ENCODE peak calls at places on chromosomes 1 and 21, in five cellular contexts. U is tibial nerve; H is esophagus muscularis mucosa; Q is CD8-positive, alpha-beta memory T cell; R is cardiac muscle cell. E is an unnamed sample.

GRCh38 chr1:42700006-42700405 is 17.8 kb downstream of the YBX1 start:
- DNase-seq in R (no peak), U (no peak), H (no peak), Q (no peak), E (no peak)

GRCh38 chr1:215844777-215845176 is 277.7 kb downstream of the KCTD3 start:
- DNase-seq in R (no peak), U (no peak), H (no peak), Q (no peak), E (no peak)

GRCh38 chr1:42210421-42211133 is 46.0 kb upstream of the GUCA2A start:
- DNase-seq in R (no peak), U (no peak), H (no peak), Q (no peak), E (no peak)

GRCh38 chr1:41714613-41715389 is 203.9 kb downstream of the HIVEP3 start:
- DNase-seq in U (no peak), R (no peak), Q (no peak), H (no peak), E (no peak)

GRCh38 chr1:27005648-27006496 is 6.8 kb downstream of the TENT5B start:
- DNase-seq in Q (no peak), U (no peak), R (no peak), H (no peak), E (no peak)

GRCh38 chr1:971751-972506 is 5.6 kb downstream of the PLEKHN1 start:
- DNase-seq in H (no peak), R (no peak), Q (no peak), U (no peak), E (no peak)

GRCh38 chr1:72623299-72623708 is 341.0 kb upstream of the NEGR1 start:
- DNase-seq in Q (no peak), H (no peak), U (no peak), R (peak; percentile 56), E (no peak)

GRCh38 chr1:13593511-13594131 is 10.0 kb downstream of the PDPN start:
- DNase-seq in U (peak; percentile 71), Q (no peak), H (no peak), R (peak; percentile 94), E (no peak)

GRCh38 chr1:160681067-160681890 is 30.3 kb downstream of the CD48 start:
- DNase-seq in H (no peak), U (peak; percentile 41), R (peak; percentile 87), Q (peak; percentile 81), E (peak; percentile 44)

GRCh38 chr1:19885821-19886220 is 3.6 kb downstream of the OTUD3 start:
- DNase-seq in Q (no peak), R (no peak), U (no peak), H (no peak), E (no peak)

GRCh38 chr1:52364235-52364839 is 1.7 kb downstream of the CC2D1B start:
- DNase-seq in Q (no peak), H (no peak), U (no peak), R (no peak), E (no peak)

GRCh38 chr1:63486679-63487078 is 36.3 kb downstream of the ITGB3BP start:
- DNase-seq in R (peak; percentile 19), Q (no peak), H (no peak), U (no peak), E (no peak)

GRCh38 chr1:237281481-237281880 is 239.5 kb downstream of the RYR2 start:
- DNase-seq in H (no peak), U (no peak), R (no peak), Q (no peak), E (no peak)

GRCh38 chr1:42941640-42942330 is 16.9 kb downstream of the SLC2A1 start:
- DNase-seq in Q (no peak), H (no peak), R (peak; percentile 78), U (no peak), E (no peak)

GRCh38 chr1:179053486-179053885 is 27.8 kb downstream of the FAM20B start:
- DNase-seq in U (no peak), H (no peak), Q (no peak), R (no peak), E (no peak)

GRCh38 chr1:147062951-147063350 is 109.3 kb downstream of the PRKAB2 start:
- DNase-seq in H (no peak), R (peak; percentile 20), U (no peak), Q (no peak), E (no peak)

GRCh38 chr1:160354388-160354985 is 11.3 kb downstream of the NCSTN start:
- DNase-seq in Q (no peak), H (no peak), U (no peak), R (peak; percentile 45), E (no peak)

GRCh38 chr21:35314896-35315582 is 265.9 kb upstream of the RUNX1 start:
- DNase-seq in H (peak; percentile 75), Q (no peak), R (peak; percentile 78), U (no peak), E (no peak)

GRCh38 chr21:42097274-42097673 is 26.2 kb downstream of the UMODL1 start:
- DNase-seq in U (no peak), R (no peak), Q (no peak), H (no peak), E (no peak)

GRCh38 chr1:32501865-32502264 is 37.0 kb downstream of the ZBTB8B start:
- DNase-seq in U (peak; percentile 82), Q (no peak), R (peak; percentile 30), H (no peak), E (no peak)

GRCh38 chr1:150895618-150896017 is 8.7 kb downstream of the CTXND2 start:
- DNase-seq in R (no peak), Q (no peak), H (no peak), U (no peak), E (no peak)

GRCh38 chr1:8122160-8122476 is 96.0 kb upstream of the ERRFI1 start:
- DNase-seq in U (no peak), Q (no peak), H (no peak), R (peak; percentile 50), E (no peak)

GRCh38 chr1:1035291-1035931 is 15.5 kb downstream of the AGRN start:
- DNase-seq in R (no peak), Q (no peak), H (no peak), U (no peak), E (no peak)

GRCh38 chr1:159854101-159854692 is 8.3 kb downstream of the VSIG8 start:
- DNase-seq in Q (no peak), U (peak; percentile 69), R (peak; percentile 64), H (no peak), E (no peak)

GRCh38 chr21:28068455-28069358 is 924.0 kb downstream of the LTN1 start:
- DNase-seq in H (no peak), U (no peak), R (no peak), Q (no peak), E (no peak)

GRCh38 chr1:229420765-229421164 is 13.1 kb downstream of the ACTA1 start:
- DNase-seq in Q (no peak), H (no peak), R (no peak), U (no peak), E (no peak)

GRCh38 chr1:88878731-88879130 is 12.6 kb downstream of the GTF2B start:
- DNase-seq in U (no peak), Q (no peak), R (no peak), H (no peak), E (no peak)

GRCh38 chr1:157842939-157843338 is 1.3 kb upstream of the CD5L start:
- DNase-seq in R (no peak), Q (no peak), U (no peak), H (no peak), E (no peak)

GRCh38 chr1:173410794-173411236 is 66.3 kb upstream of the PRDX6 start:
- DNase-seq in Q (no peak), R (no peak), H (no peak), U (no peak), E (no peak)

GRCh38 chr1:227913969-227914791 is 33.6 kb downstream of the WNT9A start:
- DNase-seq in U (no peak), R (no peak), Q (no peak), H (no peak), E (no peak)

GRCh38 chr1:115676498-115677171 is 34.9 kb downstream of the VANGL1 start:
- DNase-seq in Q (no peak), U (no peak), H (no peak), R (no peak), E (no peak)
- H3K27ac ChIP-seq in Q (no peak overlapping the region), U (no peak overlapping the region), H (no peak overlapping the region), R (no peak overlapping the region), E (peak overlapping the region; percentile 84)

GRCh38 chr1:3021233-3021671 is at the start of gene ACTRT2:
- DNase-seq in Q (no peak), U (no peak), H (no peak), R (no peak), E (no peak)
- H3K9me3 ChIP-seq in Q (no peaks in the 10 kb centered on the region), U (no peaks in the 10 kb centered on the region), H (no peaks in the 10 kb centered on the region), R (no peaks in the 10 kb centered on the region), E (no peaks in the 10 kb centered on the region)

GRCh38 chr1:35539824-35540261 is 17.4 kb downstream of the KIAA0319L start:
- DNase-seq in H (no peak), Q (no peak), R (peak; percentile 44), U (no peak), E (no peak)

GRCh38 chr1:35539073-35539823 is 18.0 kb downstream of the KIAA0319L start:
- DNase-seq in U (no peak), Q (no peak), H (no peak), R (peak; percentile 45), E (no peak)

GRCh38 chr1:35546614-35547013 is 10.6 kb downstream of the KIAA0319L start:
- DNase-seq in Q (no peak), H (no peak), R (no peak), U (no peak), E (no peak)

DNA sequence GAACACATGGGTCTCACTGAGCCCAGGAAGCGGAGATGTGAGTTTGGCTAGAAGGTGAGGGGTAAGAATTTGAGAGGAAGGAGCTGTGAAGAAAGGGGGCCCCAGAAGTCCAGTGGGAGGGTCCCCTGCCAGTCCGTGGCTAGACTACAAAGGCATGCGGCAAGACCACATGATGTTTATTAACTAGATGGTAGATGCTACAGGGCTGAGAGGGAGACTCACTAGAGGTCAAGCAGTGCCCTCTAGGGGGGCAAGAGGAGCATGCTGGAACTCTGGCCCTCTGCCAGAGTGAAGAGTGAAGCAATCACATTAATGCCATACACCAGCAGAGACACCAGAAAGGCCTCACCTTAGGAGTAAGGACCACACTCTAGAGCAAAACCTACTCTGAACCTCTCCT is 12.2 kb downstream of the KIAA0319L start:
- DNase-seq in Q (peak; percentile 26), U (peak; percentile 48), R (peak; percentile 78), H (no peak), E (no peak)
- H3K27ac ChIP-seq in Q (no peak overlapping the region), U (peak overlapping the region; percentile 27), R (no peak overlapping the region), H (no peak overlapping the region), E (no peak overlapping the region)

DNA sequence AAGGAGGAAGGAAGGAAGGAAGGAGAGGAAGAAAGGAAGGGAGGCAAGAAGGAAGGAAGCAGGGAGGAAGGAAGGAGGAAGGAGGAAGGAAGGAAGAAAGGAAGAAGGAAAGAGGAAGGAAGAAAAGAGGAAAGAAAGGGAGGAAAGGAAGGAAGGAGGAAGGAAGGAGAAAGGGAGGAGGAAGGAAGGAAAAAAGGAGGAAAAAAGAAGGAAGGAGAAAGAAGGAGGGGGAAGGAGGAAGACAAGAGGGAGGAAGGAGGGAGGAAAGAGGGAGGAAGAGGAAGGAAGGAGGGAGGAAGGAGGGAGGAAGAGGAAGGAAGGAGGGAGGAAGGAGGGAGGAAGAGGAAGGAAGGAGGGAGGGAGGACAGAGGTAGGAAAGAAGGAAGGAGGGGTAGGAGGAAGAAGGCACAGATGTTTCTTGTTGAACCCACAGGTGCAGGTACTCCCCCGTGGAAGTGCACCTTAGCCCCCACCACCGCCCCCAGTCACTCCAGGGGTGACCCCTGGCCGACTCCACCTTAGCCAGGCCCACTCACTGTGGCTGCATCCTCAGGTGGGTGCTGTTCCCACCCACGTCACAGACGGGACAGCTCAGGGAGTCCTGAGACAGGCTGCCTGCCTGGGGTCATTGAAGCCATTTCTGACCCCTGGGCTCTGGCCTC is 57.9 kb upstream of the TTC34 start:
- DNase-seq in R (no peak), H (no peak), U (no peak), Q (no peak), E (no peak)
- H3K9me3 ChIP-seq in R (no peaks in the 10 kb centered on the region), H (no peaks in the 10 kb centered on the region), U (no peaks in the 10 kb centered on the region), Q (no peaks in the 10 kb centered on the region), E (no peaks in the 10 kb centered on the region)

GRCh38 chr21:31571879-31572278 is 87.6 kb upstream of the SOD1 start:
- DNase-seq in H (no peak), R (no peak), U (no peak), Q (no peak), E (no peak)
- H3K27ac ChIP-seq in H (no peak overlapping the region), R (no peak overlapping the region), U (no peak overlapping the region), Q (no peak overlapping the region), E (no peak overlapping the region)